ENCODE peak calls at places on chromosomes 13 and 19, in four cellular contexts. One of them, this sample, is unnamed.

GRCh38 chr13:28659611-28659970 is 661 bp downstream of the POMP start:
- DNase-seq in transverse colon: no peak
- DNase-seq in fibroblast of lung: peak
- DNase-seq in spleen: no peak
- DNase-seq in this sample: no peak

GRCh38 chr13:87851395-87851794 is 180.2 kb downstream of the SLITRK5 start:
- DNase-seq in transverse colon: no peak
- DNase-seq in fibroblast of lung: no peak
- DNase-seq in spleen: no peak
- DNase-seq in this sample: no peak

GRCh38 chr13:100381595-100382224 is 206.9 kb downstream of the GGACT start:
- DNase-seq in transverse colon: no peak
- DNase-seq in fibroblast of lung: peak
- DNase-seq in spleen: no peak
- DNase-seq in this sample: no peak

GRCh38 chr19:29491995-29492577 is 33.7 kb upstream of the VSTM2B start:
- DNase-seq in transverse colon: no peak
- DNase-seq in fibroblast of lung: no peak
- DNase-seq in spleen: no peak
- DNase-seq in this sample: no peak

GRCh38 chr19:55486971-55487883 is 1.0 kb upstream of the SSC5D start:
- DNase-seq in transverse colon: peak
- DNase-seq in fibroblast of lung: peak
- DNase-seq in spleen: no peak
- DNase-seq in this sample: no peak

GRCh38 chr13:91809161-91809560 is 410.7 kb downstream of the GPC5 start:
- DNase-seq in transverse colon: no peak
- DNase-seq in fibroblast of lung: no peak
- DNase-seq in spleen: no peak
- DNase-seq in this sample: no peak

GRCh38 chr19:57668635-57669034 is at the start of gene ZSCAN4:
- DNase-seq in transverse colon: no peak
- DNase-seq in fibroblast of lung: no peak
- DNase-seq in spleen: no peak
- DNase-seq in this sample: no peak

GRCh38 chr19:41456342-41456918 is 13.5 kb downstream of the ERICH4 start:
- DNase-seq in transverse colon: no peak
- DNase-seq in fibroblast of lung: peak
- DNase-seq in spleen: no peak
- DNase-seq in this sample: no peak

GRCh38 chr13:67013709-67014108 is 216.4 kb downstream of the PCDH9 start:
- DNase-seq in transverse colon: no peak
- DNase-seq in fibroblast of lung: no peak
- DNase-seq in spleen: no peak
- DNase-seq in this sample: no peak

GRCh38 chr19:56110515-56111448 is 10.3 kb downstream of the ZNF787 start:
- DNase-seq in transverse colon: peak
- DNase-seq in fibroblast of lung: no peak
- DNase-seq in spleen: peak
- DNase-seq in this sample: no peak

GRCh38 chr19:29620931-29621351 is 14.9 kb downstream of the POP4 start:
- DNase-seq in transverse colon: peak
- DNase-seq in fibroblast of lung: no peak
- DNase-seq in spleen: peak
- DNase-seq in this sample: no peak

GRCh38 chr13:40794414-40795368 is 5.3 kb downstream of the SLC25A15 start:
- DNase-seq in transverse colon: no peak
- DNase-seq in fibroblast of lung: no peak
- DNase-seq in spleen: no peak
- DNase-seq in this sample: no peak

GRCh38 chr13:92657565-92657964 is 569.0 kb upstream of the GPC6 start:
- DNase-seq in transverse colon: no peak
- DNase-seq in fibroblast of lung: peak
- DNase-seq in spleen: no peak
- DNase-seq in this sample: no peak

GRCh38 chr19:55096061-55096701 is 20.5 kb downstream of the EPS8L1 start:
- DNase-seq in transverse colon: no peak
- DNase-seq in fibroblast of lung: no peak
- DNase-seq in spleen: no peak
- DNase-seq in this sample: no peak

GRCh38 chr13:51811920-51812328 is 8.0 kb upstream of the DHRS12 start:
- DNase-seq in transverse colon: no peak
- DNase-seq in fibroblast of lung: no peak
- DNase-seq in spleen: no peak
- DNase-seq in this sample: no peak

GRCh38 chr19:3692141-3693029 is 7.9 kb downstream of the PIP5K1C start:
- DNase-seq in transverse colon: no peak
- DNase-seq in fibroblast of lung: no peak
- DNase-seq in spleen: no peak
- DNase-seq in this sample: no peak

GRCh38 chr19:8302357-8302691 is 5.8 kb downstream of the CD320 start:
- DNase-seq in transverse colon: no peak
- DNase-seq in fibroblast of lung: no peak
- DNase-seq in spleen: peak
- DNase-seq in this sample: peak

GRCh38 chr13:33644607-33645543 is 173.1 kb upstream of the RFC3 start:
- DNase-seq in transverse colon: no peak
- DNase-seq in fibroblast of lung: peak
- DNase-seq in spleen: no peak
- DNase-seq in this sample: no peak

GRCh38 chr13:27794921-27795717 is 2.8 kb downstream of the GSX1 start:
- DNase-seq in transverse colon: no peak
- DNase-seq in fibroblast of lung: no peak
- DNase-seq in spleen: no peak
- DNase-seq in this sample: no peak

GRCh38 chr19:24057144-24057543 is 29.8 kb upstream of the ZNF254 start:
- DNase-seq in transverse colon: no peak
- DNase-seq in fibroblast of lung: no peak
- DNase-seq in spleen: no peak
- DNase-seq in this sample: no peak

GRCh38 chr13:110684388-110685056 is 21.4 kb downstream of the CARS2 start:
- DNase-seq in transverse colon: no peak
- DNase-seq in fibroblast of lung: no peak
- DNase-seq in spleen: peak
- DNase-seq in this sample: no peak

GRCh38 chr13:96822900-96823299 is 171.4 kb downstream of the OXGR1 start:
- DNase-seq in transverse colon: peak
- DNase-seq in fibroblast of lung: peak
- DNase-seq in spleen: no peak
- DNase-seq in this sample: no peak

DNA sequence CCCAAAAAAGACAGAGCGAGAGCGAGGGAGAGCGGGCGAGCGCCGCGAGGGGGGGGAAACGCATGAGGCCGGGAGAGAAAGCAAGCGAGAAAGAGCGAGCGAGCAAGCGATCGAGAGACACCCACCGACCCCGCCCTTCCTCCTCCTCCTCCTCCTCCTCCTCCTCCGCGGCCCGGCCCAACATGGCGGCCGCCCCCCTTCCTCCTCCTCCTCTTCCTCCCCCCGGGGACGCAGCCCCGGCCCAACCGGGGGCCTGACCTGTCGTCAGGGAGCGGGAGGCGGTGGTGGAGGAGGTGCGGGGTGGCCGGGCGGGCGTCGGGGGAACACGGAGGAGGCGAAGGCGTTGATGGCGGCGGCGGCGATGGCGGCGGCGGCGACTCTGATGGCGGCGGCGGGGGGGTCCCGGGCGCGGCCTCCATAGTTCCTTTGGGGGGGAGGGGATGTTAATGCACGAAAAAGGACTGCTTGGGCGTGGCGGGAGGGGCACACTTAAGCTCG is 1.4 kb downstream of the ZC3H4 start:
- DNase-seq in transverse colon: peak
- DNase-seq in fibroblast of lung: peak
- DNase-seq in spleen: peak
- DNase-seq in this sample: peak
- TF ChIP-seq CTCF in transverse colon: no peak
- TF ChIP-seq CTCF in fibroblast of lung: no peak
- TF ChIP-seq CTCF in spleen: no peak
- TF ChIP-seq CTCF in this sample: no peak

DNA sequence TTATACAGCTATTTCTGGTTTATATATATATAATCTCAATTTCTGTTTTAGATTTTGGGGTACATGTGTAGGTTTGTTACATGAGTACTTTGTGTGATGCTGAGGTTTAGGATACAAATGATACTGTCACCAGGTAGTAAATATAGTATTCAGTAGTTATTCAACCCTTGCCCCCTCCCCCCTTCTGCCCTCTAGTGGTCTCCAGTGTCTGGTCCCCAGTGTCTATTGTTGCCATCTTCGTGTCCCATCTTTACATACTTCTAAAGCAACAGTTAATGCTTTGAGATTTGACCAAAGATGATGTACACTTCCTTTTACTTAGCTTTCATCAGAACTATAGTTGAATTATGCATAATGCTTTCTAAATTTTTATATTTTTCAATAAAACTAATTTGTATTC is 1623.4 kb upstream of the PRR20A start:
- DNase-seq in transverse colon: no peak
- DNase-seq in fibroblast of lung: no peak
- DNase-seq in spleen: no peak
- DNase-seq in this sample: no peak
- TF ChIP-seq CTCF in transverse colon: no peak
- TF ChIP-seq CTCF in fibroblast of lung: peak
- TF ChIP-seq CTCF in spleen: no peak
- TF ChIP-seq CTCF in this sample: peak

DNA sequence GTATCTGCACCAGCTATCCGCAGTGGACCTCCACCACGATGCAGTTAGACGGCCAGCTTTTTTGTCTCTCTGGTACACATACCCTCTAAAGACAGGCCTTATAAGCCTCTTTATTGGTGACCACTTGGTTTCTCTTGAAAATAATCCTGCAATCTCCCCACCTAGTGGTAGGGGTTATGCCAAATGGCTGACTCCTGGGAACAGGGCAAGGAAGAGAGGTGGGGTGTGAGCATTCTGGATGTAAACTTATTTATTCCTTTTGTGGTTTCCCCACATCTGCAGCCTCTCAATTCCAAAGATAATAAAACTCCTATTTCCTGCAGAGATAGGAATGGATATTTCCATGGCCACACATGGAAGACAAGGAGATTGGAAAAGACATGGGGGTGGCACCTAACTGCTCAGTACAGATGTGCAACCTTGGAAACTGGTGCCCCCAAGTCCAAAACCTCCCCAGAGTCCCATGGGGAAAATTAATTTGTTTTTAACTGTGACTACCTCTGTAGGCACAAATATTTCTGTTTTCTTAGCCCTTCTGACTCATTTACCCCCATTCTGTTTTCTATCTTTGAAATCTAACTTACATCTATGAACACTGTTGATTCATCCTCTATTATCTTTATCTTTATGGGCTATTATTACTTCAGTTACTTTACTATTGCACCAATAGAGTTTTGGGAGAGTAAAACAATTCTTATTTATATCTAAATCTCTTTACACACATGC is 112.7 kb upstream of the TSHZ3 start:
- DNase-seq in transverse colon: no peak
- DNase-seq in fibroblast of lung: peak
- DNase-seq in spleen: no peak
- DNase-seq in this sample: no peak
- TF ChIP-seq CTCF in transverse colon: no peak
- TF ChIP-seq CTCF in fibroblast of lung: peak
- TF ChIP-seq CTCF in spleen: no peak
- TF ChIP-seq CTCF in this sample: no peak

GRCh38 chr13:73767747-73768315 is 366.4 kb downstream of the KLF12 start:
- DNase-seq in transverse colon: no peak
- DNase-seq in fibroblast of lung: no peak
- DNase-seq in spleen: no peak
- DNase-seq in this sample: no peak
- TF ChIP-seq CTCF in transverse colon: peak
- TF ChIP-seq CTCF in fibroblast of lung: peak
- TF ChIP-seq CTCF in spleen: no peak
- TF ChIP-seq CTCF in this sample: peak

GRCh38 chr13:46158222-46158621 is 23.8 kb downstream of the LCP1 start:
- DNase-seq in transverse colon: no peak
- DNase-seq in fibroblast of lung: no peak
- DNase-seq in spleen: no peak
- DNase-seq in this sample: no peak

GRCh38 chr13:46164661-46165060 is 17.3 kb downstream of the LCP1 start:
- DNase-seq in transverse colon: no peak
- DNase-seq in fibroblast of lung: no peak
- DNase-seq in spleen: no peak
- DNase-seq in this sample: no peak

GRCh38 chr13:46160065-46160464 is 21.9 kb downstream of the LCP1 start:
- DNase-seq in transverse colon: no peak
- DNase-seq in fibroblast of lung: no peak
- DNase-seq in spleen: no peak
- DNase-seq in this sample: no peak

GRCh38 chr13:46158983-46159382 is 23.0 kb downstream of the LCP1 start:
- DNase-seq in transverse colon: no peak
- DNase-seq in fibroblast of lung: no peak
- DNase-seq in spleen: no peak
- DNase-seq in this sample: no peak

GRCh38 chr13:46160474-46161066 is 21.4 kb downstream of the LCP1 start:
- DNase-seq in transverse colon: no peak
- DNase-seq in fibroblast of lung: peak
- DNase-seq in spleen: no peak
- DNase-seq in this sample: no peak
- TF ChIP-seq CTCF in transverse colon: peak
- TF ChIP-seq CTCF in fibroblast of lung: peak
- TF ChIP-seq CTCF in spleen: peak
- TF ChIP-seq CTCF in this sample: peak

DNA sequence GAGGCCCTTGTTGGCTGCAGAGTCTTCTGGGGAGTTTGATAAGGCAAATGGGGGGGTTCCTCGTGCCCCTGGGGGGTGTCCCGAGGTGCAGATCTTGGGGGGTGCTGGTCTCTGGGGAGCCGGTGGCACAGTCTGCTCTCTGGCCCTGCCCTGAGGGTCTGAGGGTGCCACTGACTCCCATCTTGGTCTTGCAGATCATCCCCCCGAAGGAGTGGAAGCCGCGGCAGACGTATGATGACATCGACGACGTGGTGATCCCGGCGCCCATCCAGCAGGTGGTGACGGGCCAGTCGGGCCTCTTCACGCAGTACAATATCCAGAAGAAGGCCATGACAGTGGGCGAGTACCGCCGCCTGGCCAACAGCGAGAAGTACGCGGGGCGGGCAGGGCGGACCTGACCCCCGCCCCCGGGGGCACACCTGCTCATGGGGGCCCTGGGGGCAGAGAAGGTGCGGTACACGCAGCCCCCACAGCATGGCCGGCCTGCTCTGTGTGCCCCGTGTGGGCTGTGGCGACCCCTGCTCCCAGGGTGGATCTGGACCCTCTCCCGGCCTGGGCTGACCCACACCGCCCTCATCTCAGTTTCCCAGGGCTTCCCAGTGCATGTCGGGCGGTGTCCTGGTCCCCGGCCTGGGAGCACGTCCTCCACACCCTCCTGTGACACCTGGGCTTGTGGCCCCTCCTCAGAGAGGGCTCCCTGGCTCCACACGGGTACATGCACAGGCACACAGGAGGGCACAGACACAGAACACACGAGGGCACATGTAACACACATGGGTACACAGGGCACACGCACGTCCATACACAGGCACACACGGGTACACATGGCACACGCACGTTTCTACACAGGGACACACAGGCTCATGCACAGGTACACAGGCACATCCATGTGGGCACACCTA is 71.0 kb downstream of the KDM4B start:
- DNase-seq in transverse colon: no peak
- DNase-seq in fibroblast of lung: no peak
- DNase-seq in spleen: peak
- DNase-seq in this sample: no peak
- TF ChIP-seq CTCF in transverse colon: no peak
- TF ChIP-seq CTCF in fibroblast of lung: no peak
- TF ChIP-seq CTCF in spleen: no peak
- TF ChIP-seq CTCF in this sample: no peak

GRCh38 chr19:5999693-6000092 is 21.8 kb upstream of the RANBP3 start:
- DNase-seq in transverse colon: no peak
- DNase-seq in fibroblast of lung: no peak
- DNase-seq in spleen: no peak
- DNase-seq in this sample: no peak
- TF ChIP-seq CTCF in transverse colon: no peak
- TF ChIP-seq CTCF in fibroblast of lung: no peak
- TF ChIP-seq CTCF in spleen: no peak
- TF ChIP-seq CTCF in this sample: no peak

This sample was measured in type B pancreatic cell.